ENCODE peak calls at places on chromosomes 6 and 20, in seven cellular contexts. R, G, J, D, A, Q and H are unnamed samples.

GRCh38 chr6:49430187-49430586 is 32.9 kb downstream of the MMUT start:
- DNase-seq in R (no peak), G (peak), J (no peak), D (peak), A (no peak), Q (no peak), H (no peak)

GRCh38 chr20:6006603-6006949 is 47.3 kb downstream of the LRRN4 start:
- DNase-seq in R (no peak), G (no peak), J (peak), D (no peak), A (no peak), Q (no peak), H (no peak)

GRCh38 chr6:162088091-162088490 is 639.5 kb downstream of the PRKN start:
- DNase-seq in R (no peak), G (no peak), J (no peak), D (no peak), A (no peak), Q (no peak), H (no peak)

GRCh38 chr6:1704711-1705110 is 95.0 kb downstream of the FOXC1 start:
- DNase-seq in R (no peak), G (no peak), J (no peak), D (no peak), A (no peak), Q (no peak), H (no peak)

GRCh38 chr20:62739581-62740285 is 31.1 kb downstream of the NTSR1 start:
- DNase-seq in R (no peak), G (no peak), J (no peak), D (no peak), A (no peak), Q (no peak), H (no peak)

GRCh38 chr20:9506337-9506821 is 8.0 kb upstream of the LAMP5 start:
- DNase-seq in R (no peak), G (no peak), J (no peak), D (no peak), A (peak), Q (no peak), H (no peak)

GRCh38 chr20:3716195-3716834 is 3.9 kb upstream of the SIGLEC1 start:
- DNase-seq in R (peak), G (peak), J (peak), D (peak), A (peak), Q (peak), H (peak)

GRCh38 chr6:100468013-100468622 is 3.4 kb upstream of the SIM1 start:
- DNase-seq in R (no peak), G (no peak), J (no peak), D (no peak), A (no peak), Q (no peak), H (no peak)

GRCh38 chr6:128659878-128660622 is 139.7 kb upstream of the PTPRK start:
- DNase-seq in R (no peak), G (no peak), J (no peak), D (no peak), A (no peak), Q (no peak), H (no peak)

GRCh38 chr6:13979284-13980171 is 54.8 kb downstream of the RNF182 start:
- DNase-seq in R (no peak), G (no peak), J (no peak), D (no peak), A (no peak), Q (no peak), H (no peak)

GRCh38 chr6:56188429-56188828 is 59.0 kb downstream of the COL21A1 start:
- DNase-seq in R (no peak), G (no peak), J (no peak), D (no peak), A (no peak), Q (no peak), H (no peak)

GRCh38 chr6:100230115-100230975 is 234.4 kb downstream of the SIM1 start:
- DNase-seq in R (no peak), G (no peak), J (no peak), D (no peak), A (no peak), Q (no peak), H (no peak)

DNA sequence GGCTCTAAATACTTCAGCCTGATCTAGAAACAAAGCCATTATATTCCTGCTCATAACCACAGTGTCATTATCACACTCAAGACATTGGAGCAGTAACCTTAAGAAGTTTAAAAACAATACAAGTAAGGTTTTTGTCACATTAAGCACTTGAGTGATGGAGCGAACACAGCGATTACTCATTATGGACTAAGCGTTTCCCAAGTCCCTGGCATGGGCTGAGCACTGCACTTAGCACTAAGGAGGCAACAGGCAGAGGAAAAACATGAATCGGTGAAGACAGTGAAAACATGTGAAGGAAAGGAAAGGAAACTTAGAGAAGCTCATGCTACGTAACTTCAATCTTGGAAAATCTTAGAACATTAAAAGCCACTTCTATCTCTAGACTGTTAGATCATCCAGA is 108.7 kb downstream of the SLC24A3 start:
- DNase-seq in R (no peak), G (no peak), J (no peak), D (no peak), A (no peak), Q (no peak), H (no peak)
- H2AK5ac ChIP-seq in R (no peak), G (no peak), J (no peak), D (no peak), A (no peak), Q (no peak), H (no peak)

GRCh38 chr6:148239777-148240462 is 102.7 kb upstream of the SASH1 start:
- DNase-seq in R (no peak), G (no peak), J (no peak), D (peak), A (no peak), Q (peak), H (no peak)

GRCh38 chr6:148240866-148241477 is 101.7 kb upstream of the SASH1 start:
- DNase-seq in R (no peak), G (peak), J (no peak), D (no peak), A (no peak), Q (peak), H (no peak)

GRCh38 chr6:148239215-148239614 is 103.4 kb upstream of the SASH1 start:
- DNase-seq in R (no peak), G (no peak), J (no peak), D (no peak), A (no peak), Q (peak), H (no peak)

GRCh38 chr6:148242180-148242579 is 100.5 kb upstream of the SASH1 start:
- DNase-seq in R (no peak), G (no peak), J (peak), D (no peak), A (no peak), Q (no peak), H (no peak)

GRCh38 chr6:148240463-148240845 is 102.2 kb upstream of the SASH1 start:
- DNase-seq in R (no peak), G (peak), J (no peak), D (peak), A (no peak), Q (peak), H (no peak)
- H3K4ac ChIP-seq in R (no peak), G (peak), J (no peak), D (no peak), A (no peak), Q (no peak), H (no peak)

GRCh38 chr6:30359276-30359675 is 14.3 kb downstream of the RPP21 start:
- DNase-seq in R (no peak), G (no peak), J (peak), D (no peak), A (no peak), Q (no peak), H (no peak)

GRCh38 chr6:30356519-30356918 is 11.6 kb downstream of the RPP21 start:
- DNase-seq in R (no peak), G (no peak), J (no peak), D (no peak), A (no peak), Q (no peak), H (no peak)

GRCh38 chr6:30357678-30358339 is 12.9 kb downstream of the RPP21 start:
- DNase-seq in R (peak), G (peak), J (peak), D (peak), A (peak), Q (no peak), H (peak)

GRCh38 chr6:30360139-30360538 is 15.2 kb downstream of the RPP21 start:
- DNase-seq in R (no peak), G (no peak), J (no peak), D (no peak), A (no peak), Q (no peak), H (no peak)

DNA sequence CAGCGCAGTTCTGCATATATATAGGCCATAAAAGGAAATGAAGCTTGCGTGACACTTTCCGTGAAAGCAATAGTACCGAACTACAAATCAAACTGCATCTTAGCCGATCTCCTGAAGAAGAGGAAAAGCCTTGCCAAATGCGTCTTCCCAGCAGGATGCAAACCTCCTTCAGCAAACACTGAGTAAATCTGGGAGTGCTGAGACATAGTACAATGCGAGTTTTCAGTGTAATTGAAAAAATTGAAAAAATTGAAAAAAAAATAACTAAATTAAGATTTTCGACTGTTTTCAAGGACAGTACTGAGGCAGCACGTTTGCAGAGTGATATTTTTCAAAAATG is 13.4 kb downstream of the RPP21 start:
- DNase-seq in R (no peak), G (peak), J (peak), D (no peak), A (no peak), Q (no peak), H (no peak)
- H3K18ac ChIP-seq in R (no peak), G (no peak), J (no peak), D (no peak), A (no peak), Q (no peak), H (no peak)

DNA sequence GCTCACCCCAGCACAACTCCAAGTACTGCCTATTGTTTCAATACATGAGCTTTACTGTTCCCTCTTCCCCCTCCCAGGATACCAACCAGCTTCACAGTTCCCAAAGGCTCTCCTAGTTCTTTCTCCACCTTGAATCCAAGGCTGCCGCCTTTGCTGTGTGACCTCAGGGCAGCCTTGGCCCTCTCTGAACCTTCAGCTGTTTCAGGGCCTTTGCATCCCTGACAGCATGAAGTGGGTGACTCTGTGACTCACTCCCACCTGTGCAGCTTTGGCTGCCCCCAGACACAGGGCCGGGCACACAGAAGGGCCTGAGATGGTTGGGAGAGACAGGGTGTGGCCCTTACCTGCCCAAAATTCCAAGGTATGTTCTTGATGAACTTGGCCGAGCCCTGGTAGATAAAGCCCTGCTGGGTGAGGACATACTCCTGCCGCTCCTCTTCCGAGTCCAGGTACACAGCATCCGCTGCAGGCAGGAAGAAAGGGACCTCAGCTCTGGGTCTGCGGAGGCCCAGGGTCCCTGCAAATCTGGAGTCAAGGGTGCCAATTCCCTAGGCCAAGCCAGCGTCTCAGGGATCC is 14.4 kb downstream of the TGM2 start:
- DNase-seq in R (no peak), G (no peak), J (no peak), D (no peak), A (no peak), Q (no peak), H (no peak)
- H2AK5ac ChIP-seq in R (peak), G (peak), J (no peak), D (peak), A (no peak), Q (no peak), H (no peak)

DNA sequence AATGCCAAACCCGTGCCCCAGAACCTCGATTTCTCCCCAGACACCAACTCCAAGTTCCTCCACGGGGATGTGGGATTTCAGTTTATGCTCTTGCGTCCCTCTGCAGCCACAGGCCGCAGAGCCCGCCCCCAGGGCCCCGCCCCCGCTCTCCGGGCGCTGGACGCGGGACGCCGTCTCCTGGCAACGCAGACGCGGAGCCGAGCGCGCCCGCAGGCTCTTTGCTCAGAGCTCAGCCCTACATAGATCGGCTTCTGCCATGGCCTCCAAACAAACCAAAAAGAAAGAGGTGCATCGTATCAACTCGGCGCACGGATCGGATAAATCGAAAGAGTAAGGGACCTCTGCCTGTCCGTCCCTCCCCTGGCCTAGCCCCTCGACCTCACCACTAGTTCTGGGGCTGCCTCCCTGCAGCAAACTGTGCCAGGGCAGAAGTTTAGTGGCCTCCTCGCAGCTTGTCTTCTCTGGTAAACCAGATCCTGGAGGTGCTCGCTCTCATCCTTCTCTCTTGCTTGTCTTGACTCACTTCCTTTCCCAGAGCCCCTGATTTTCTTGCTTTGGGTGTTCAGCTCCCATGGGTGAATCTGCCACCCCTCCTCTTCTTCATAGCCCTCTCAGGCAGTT is at the start of gene ADGB:
- DNase-seq in R (peak), G (peak), J (peak), D (peak), A (peak), Q (peak), H (peak)
- H3K4ac ChIP-seq in R (no peak), G (no peak), J (no peak), D (no peak), A (no peak), Q (no peak), H (no peak)

GRCh38 chr6:136975089-136975715 is 53.1 kb downstream of the SLC35D3 start:
- DNase-seq in R (no peak), G (no peak), J (no peak), D (no peak), A (no peak), Q (no peak), H (no peak)
- H3K18ac ChIP-seq in R (no peak), G (no peak), J (no peak), D (no peak), A (no peak), Q (no peak), H (no peak)

GRCh38 chr6:38477680-38478260 is 162.0 kb downstream of the BTBD9 start:
- DNase-seq in R (peak), G (no peak), J (peak), D (no peak), A (no peak), Q (no peak), H (peak)

GRCh38 chr6:38470548-38470947 is 169.2 kb downstream of the BTBD9 start:
- DNase-seq in R (no peak), G (no peak), J (no peak), D (no peak), A (no peak), Q (no peak), H (no peak)

DNA sequence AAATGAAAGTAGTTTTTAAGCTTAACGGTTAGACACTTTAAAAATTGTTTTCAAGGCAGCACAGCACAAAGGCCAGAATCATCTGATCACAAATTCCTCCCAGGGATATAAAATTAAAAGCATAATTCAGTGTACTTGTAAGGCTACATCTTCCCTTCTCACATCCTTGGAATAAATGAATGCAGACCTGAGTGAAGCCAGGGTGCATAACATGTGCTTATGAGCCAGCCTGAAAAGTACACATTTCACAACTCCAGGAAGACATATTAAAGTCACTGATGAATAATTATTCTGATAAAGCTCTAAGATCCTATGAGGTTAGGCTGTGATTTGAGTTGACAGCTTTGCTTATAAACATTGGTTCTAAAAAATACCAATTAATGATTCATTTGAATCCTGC is 163.6 kb downstream of the BTBD9 start:
- DNase-seq in R (no peak), G (no peak), J (no peak), D (peak), A (no peak), Q (no peak), H (no peak)
- H2AK5ac ChIP-seq in R (no peak), G (no peak), J (no peak), D (no peak), A (no peak), Q (no peak), H (no peak)

DNA sequence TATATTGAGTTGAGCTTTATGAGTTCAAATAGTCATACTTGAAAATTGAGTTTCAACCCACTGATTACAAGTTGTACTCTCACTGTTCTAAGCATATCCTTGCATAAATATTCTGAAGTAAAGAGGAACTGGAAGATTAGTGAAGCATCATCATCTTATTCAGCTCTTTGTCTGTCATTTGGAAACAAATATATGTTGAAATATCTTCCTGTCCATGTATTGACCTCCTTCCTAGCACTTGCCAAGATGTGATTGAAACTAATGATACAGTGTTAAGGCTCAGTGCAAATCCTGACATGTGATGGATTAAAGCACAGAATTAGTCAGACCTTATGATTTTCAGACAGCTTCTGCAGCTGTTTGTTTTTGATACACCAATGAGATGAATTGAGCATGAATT is 434.3 kb downstream of the TBC1D32 start:
- DNase-seq in R (no peak), G (no peak), J (no peak), D (no peak), A (no peak), Q (no peak), H (no peak)
- H3K4ac ChIP-seq in R (no peak), G (no peak), J (no peak), D (no peak), A (no peak), Q (no peak), H (no peak)